ENCODE peak calls at places on chromosomes 12 and 14, in seven cellular contexts. Q is A549, G is choroid plexus epithelial cell, D is tibial artery, Z is IMR-90, B is coronary artery, H is breast epithelium. Y is an unnamed sample.

GRCh38 chr12:11656550-11656949 is 7.1 kb downstream of the ETV6 start:
- DNase-seq in B (no peak), D (no peak), G (no peak), Z (no peak), Q (no peak), H (peak), Y (no peak)

GRCh38 chr12:50505945-50506344 is 1.2 kb downstream of the DIP2B start:
- DNase-seq in B (no peak), G (peak), Z (no peak), H (no peak), Q (no peak), D (peak), Y (peak)

GRCh38 chr14:103551338-103551762 is 11.1 kb downstream of the BAG5 start:
- DNase-seq in B (peak), Q (no peak), Z (no peak), G (peak), D (peak), H (peak), Y (no peak)

GRCh38 chr12:11763760-11764520 is 114.5 kb downstream of the ETV6 start:
- DNase-seq in B (no peak), G (peak), Q (no peak), D (no peak), Z (peak), H (no peak), Y (peak)

GRCh38 chr12:93245543-93245942 is 132.2 kb upstream of the NUDT4 start:
- DNase-seq in Q (no peak), B (no peak), H (no peak), Z (no peak), D (no peak), G (no peak), Y (no peak)

GRCh38 chr14:99327050-99327449 is 55.1 kb upstream of the BCL11B start:
- DNase-seq in G (no peak), B (peak), Z (no peak), Q (no peak), H (peak), D (no peak), Y (no peak)

GRCh38 chr12:116416161-116416560 is 138.7 kb upstream of the MED13L start:
- DNase-seq in B (no peak), D (no peak), H (no peak), G (no peak), Z (no peak), Q (no peak), Y (no peak)

GRCh38 chr12:124901003-124901402 is 13.4 kb downstream of the UBC start:
- DNase-seq in H (no peak), D (no peak), B (no peak), Q (no peak), G (no peak), Z (no peak), Y (no peak)

GRCh38 chr14:30252800-30253425 is 306.0 kb upstream of the G2E3 start:
- DNase-seq in H (no peak), Z (peak), D (no peak), Q (no peak), G (peak), B (no peak), Y (no peak)

GRCh38 chr12:38930994-38931393 is 25.6 kb upstream of the CPNE8 start:
- DNase-seq in Z (no peak), G (no peak), H (no peak), B (no peak), Q (no peak), D (no peak), Y (no peak)

GRCh38 chr14:55438066-55438683 is 2.2 kb downstream of the TBPL2 start:
- DNase-seq in Q (peak), D (no peak), B (no peak), G (peak), H (no peak), Z (peak), Y (peak)

GRCh38 chr12:47408171-47408871 is 297.5 kb downstream of the RPAP3 start:
- DNase-seq in G (no peak), D (no peak), Z (no peak), B (no peak), H (no peak), Q (peak), Y (no peak)

GRCh38 chr14:35949933-35950332 is 123.8 kb downstream of the BRMS1L start:
- DNase-seq in Z (no peak), B (no peak), D (no peak), G (peak), H (no peak), Q (no peak), Y (peak)

GRCh38 chr14:70665448-70666363 is 24.0 kb downstream of the TTC9 start:
- DNase-seq in B (no peak), H (peak), Q (peak), Z (no peak), D (no peak), G (peak), Y (no peak)

GRCh38 chr12:59904874-59905521 is 309.2 kb downstream of the SLC16A7 start:
- DNase-seq in H (no peak), B (no peak), Z (peak), G (no peak), D (no peak), Q (no peak), Y (no peak)

GRCh38 chr14:54805080-54805479 is 97.5 kb downstream of the GCH1 start:
- DNase-seq in G (no peak), Z (no peak), D (no peak), Q (no peak), H (no peak), B (no peak), Y (peak)

GRCh38 chr12:104478396-104479140 is 21.8 kb downstream of the CHST11 start:
- DNase-seq in B (no peak), Q (no peak), H (no peak), D (no peak), G (peak), Z (no peak), Y (no peak)

GRCh38 chr12:114848661-114849060 is 164.7 kb upstream of the TBX3 start:
- DNase-seq in Q (no peak), H (no peak), G (peak), D (no peak), Z (peak), B (no peak), Y (peak)

GRCh38 chr12:84862190-84862589 is 50.4 kb downstream of the SLC6A15 start:
- DNase-seq in B (no peak), D (no peak), H (no peak), Z (no peak), G (no peak), Q (no peak), Y (no peak)

GRCh38 chr12:31880340-31880739 is 78.9 kb upstream of the RESF1 start:
- DNase-seq in Z (no peak), H (no peak), B (no peak), Q (no peak), D (no peak), G (peak), Y (peak)

GRCh38 chr14:103392106-103392505 is 6.9 kb downstream of the MARK3 start:
- DNase-seq in D (no peak), G (no peak), Z (no peak), B (no peak), H (no peak), Q (no peak), Y (no peak)

GRCh38 chr12:7346571-7347225 is 42.8 kb downstream of the ACSM4 start:
- DNase-seq in B (no peak), D (no peak), H (no peak), G (no peak), Z (no peak), Q (no peak), Y (no peak)

GRCh38 chr14:77314043-77314442 is 6.6 kb downstream of the POMT2 start:
- DNase-seq in B (no peak), Q (no peak), Z (peak), D (no peak), H (peak), G (peak), Y (peak)

GRCh38 chr14:82238649-82239048 is 705.0 kb upstream of the SEL1L start:
- DNase-seq in Z (no peak), B (no peak), G (no peak), Q (no peak), D (no peak), H (no peak), Y (no peak)

GRCh38 chr14:75446447-75446846 is 18.6 kb downstream of the JDP2 start:
- DNase-seq in G (no peak), D (no peak), H (no peak), Q (no peak), Z (no peak), B (no peak), Y (no peak)

GRCh38 chr14:103427485-103428443 is 42.5 kb downstream of the MARK3 start:
- DNase-seq in H (no peak), G (peak), Q (no peak), D (no peak), B (no peak), Z (peak), Y (peak)

GRCh38 chr12:50181691-50182090 is 14.5 kb upstream of the CERS5 start:
- DNase-seq in H (no peak), Z (no peak), G (no peak), B (no peak), D (no peak), Q (no peak), Y (no peak)

GRCh38 chr12:89731614-89732013 is 23.0 kb upstream of the ATP2B1 start:
- DNase-seq in B (no peak), Q (no peak), Z (peak), H (no peak), G (peak), D (peak), Y (peak)

GRCh38 chr12:125509195-125509594 is 444.0 kb downstream of the AACS start:
- DNase-seq in H (no peak), Q (no peak), D (no peak), B (no peak), Z (no peak), G (no peak), Y (no peak)

GRCh38 chr12:3170423-3171194 is 93.4 kb downstream of the TSPAN9 start:
- DNase-seq in Q (peak), G (peak), B (no peak), Z (peak), H (no peak), D (no peak), Y (peak)

GRCh38 chr12:14774074-14774943 is 29.0 kb downstream of the WBP11 start:
- DNase-seq in B (peak), H (peak), Q (peak), Z (peak), G (peak), D (peak), Y (peak)

GRCh38 chr12:14774944-14775651 is 28.2 kb downstream of the WBP11 start:
- DNase-seq in Q (peak), D (peak), G (peak), H (peak), B (peak), Z (peak), Y (peak)

GRCh38 chr12:14777271-14777670 is 26.0 kb downstream of the WBP11 start:
- DNase-seq in D (no peak), G (no peak), B (no peak), H (no peak), Z (no peak), Q (no peak), Y (peak)

GRCh38 chr12:14775652-14776020 is 27.6 kb downstream of the WBP11 start:
- DNase-seq in H (no peak), Q (no peak), G (peak), D (no peak), Z (peak), B (no peak), Y (peak)

GRCh38 chr12:14776236-14776959 is 26.9 kb downstream of the WBP11 start:
- DNase-seq in D (no peak), B (no peak), G (peak), Z (peak), Q (no peak), H (no peak), Y (peak)
- TF ChIP-seq CTCF in D (no peak), B (no peak), G (peak), Z (peak), Q (peak), H (no peak), Y (peak)

DNA sequence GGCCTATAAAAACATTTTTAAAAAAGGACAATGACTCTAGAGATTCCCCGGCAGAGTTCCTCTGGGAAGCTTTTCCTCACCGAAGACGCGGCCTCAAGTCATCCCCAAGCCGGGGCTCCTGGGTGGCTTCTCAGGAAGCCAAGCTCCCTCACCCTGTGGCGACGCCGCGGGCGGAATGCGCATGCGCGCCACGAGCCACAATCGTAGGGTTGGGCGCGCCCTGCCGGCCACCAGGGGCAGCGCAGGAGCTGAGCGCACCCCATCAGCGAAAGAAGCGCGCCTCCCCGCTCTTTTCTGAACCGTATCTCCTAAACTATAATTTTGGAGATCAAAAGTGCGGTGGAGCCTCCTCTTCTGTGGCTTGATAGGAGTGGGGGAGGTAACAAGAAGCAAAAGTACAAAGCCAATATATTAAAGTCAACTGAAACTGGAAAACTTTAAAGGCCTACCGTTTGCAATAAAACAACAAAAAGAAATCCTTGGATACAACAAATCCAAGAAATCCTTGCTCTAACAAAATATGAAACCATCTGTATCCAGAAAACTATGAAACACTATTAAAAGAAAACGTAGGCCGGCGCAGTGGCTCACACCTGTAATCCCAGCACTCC is 17.4 kb upstream of the CHFR start:
- DNase-seq in B (peak), D (peak), H (peak), G (peak), Z (no peak), Q (no peak), Y (peak)
- H3K4me3 ChIP-seq in B (peak), D (peak), H (peak), G (peak), Z (no peak), Q (no peak), Y (no peak)

GRCh38 chr14:73727181-73727580 is 13.0 kb upstream of the PNMA1 start:
- DNase-seq in Z (no peak), Q (no peak), G (no peak), B (peak), D (no peak), H (no peak), Y (no peak)
- TF ChIP-seq CTCF in Z (no peak), Q (no peak), G (no peak), B (no peak), D (no peak), H (no peak), Y (no peak)

DNA sequence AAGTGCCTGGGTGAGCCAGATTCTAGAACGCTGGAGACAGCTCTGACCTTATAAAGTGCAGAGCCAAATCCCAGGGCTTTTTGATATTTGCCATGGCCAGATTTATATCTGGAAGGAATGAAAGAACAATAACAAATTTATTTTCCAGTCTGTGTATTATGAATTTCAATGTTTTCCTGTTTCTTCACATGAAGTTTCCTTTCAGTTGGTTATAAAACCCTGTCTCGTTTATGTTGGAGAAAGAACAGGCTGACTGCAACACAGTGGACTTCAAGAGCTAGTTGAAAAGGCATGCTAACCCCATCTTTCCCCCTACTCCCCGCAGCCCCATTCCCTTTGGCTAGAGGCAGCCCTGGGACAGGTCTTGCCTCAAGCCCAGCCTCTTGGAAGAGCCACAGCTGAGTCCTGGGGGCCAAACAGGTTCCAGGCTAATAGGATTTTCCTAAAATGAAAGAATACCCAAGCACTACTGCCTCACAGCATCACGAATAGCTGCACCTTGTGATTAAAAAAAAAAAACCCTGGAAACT is 1.7 kb downstream of the FBLN5 start:
- DNase-seq in H (no peak), G (no peak), Z (no peak), D (no peak), B (no peak), Q (no peak), Y (no peak)
- H3K4me3 ChIP-seq in H (peak), G (peak), Z (peak), D (peak), B (peak), Q (no peak), Y (peak)

DNA sequence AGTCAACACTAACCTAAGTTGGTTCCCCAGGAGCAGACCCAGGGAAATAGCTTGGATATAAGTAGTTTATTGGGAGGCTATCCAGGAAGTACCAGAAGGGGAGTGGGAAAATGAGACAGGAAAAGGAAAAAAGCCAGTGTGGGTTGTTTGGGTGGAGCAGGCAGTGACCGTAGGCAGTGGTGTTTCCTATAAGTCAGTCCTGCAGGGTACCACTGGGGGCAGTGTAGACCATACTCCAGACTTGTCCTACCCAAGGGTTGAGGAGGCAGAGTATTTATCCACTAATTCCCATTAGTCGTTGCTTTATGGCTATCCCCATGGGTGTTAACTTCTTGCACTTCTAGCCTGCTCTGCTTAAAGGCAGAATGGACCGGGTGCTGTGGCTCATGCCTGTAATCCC is 6.4 kb upstream of the CCDC60 start:
- DNase-seq in G (no peak), B (no peak), Z (no peak), H (no peak), Q (peak), D (no peak), Y (no peak)
- TF ChIP-seq CTCF in G (no peak), B (no peak), Z (no peak), H (no peak), Q (no peak), D (peak), Y (no peak)

DNA sequence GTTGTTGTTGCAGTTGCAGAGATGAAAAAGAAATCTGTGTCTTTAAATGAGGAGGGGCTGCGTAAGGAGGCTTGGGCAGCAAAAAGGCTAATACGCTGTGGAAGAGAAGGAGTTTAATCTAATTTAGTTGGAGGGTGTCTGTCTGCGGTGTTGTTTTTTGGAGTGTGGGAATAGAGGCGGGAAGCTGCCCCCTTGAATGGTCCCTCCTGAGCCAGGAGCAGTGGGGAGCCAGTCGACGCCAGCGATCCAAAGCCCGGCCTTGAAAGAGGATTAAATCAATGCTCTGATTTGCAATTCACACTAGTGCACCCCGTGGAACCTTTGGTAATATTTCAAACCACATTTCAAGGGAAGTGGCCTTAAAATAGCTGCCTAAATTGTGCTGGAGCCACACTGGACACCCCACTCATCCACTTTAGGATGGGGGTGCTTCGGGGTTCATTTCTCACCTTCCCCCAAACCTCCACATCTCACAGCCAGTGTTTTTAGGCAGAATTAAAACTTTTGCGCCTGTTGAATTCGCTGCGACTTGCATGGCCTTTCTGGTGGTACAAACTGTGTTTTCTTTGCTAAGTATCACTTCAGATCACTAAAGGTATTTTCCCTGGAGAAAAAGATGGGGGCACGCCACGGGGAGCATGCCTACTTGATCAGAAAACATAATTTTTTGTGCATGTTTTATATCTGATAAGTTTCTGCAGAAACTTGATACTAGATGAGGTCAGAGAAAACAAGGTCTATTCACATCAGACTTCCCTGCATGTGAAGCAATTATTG is 4.1 kb upstream of the FZD10 start:
- DNase-seq in B (no peak), G (no peak), D (no peak), Z (no peak), H (no peak), Q (no peak), Y (no peak)
- H3K4me3 ChIP-seq in B (no peak), G (no peak), D (no peak), Z (no peak), H (no peak), Q (no peak), Y (no peak)